ENCODE peak calls at places on chromosomes 5 and 9, in ten cellular contexts. S, C, G, T, L, P, V, D, X and A are unnamed samples. For H3K4me1 and H3K9me3, the result is how much of the 10 kb centered on the place peaks cover.

GRCh38 chr9:124306098-124306735 is 48.5 kb downstream of the NEK6 start:
- DNase-seq in G (peak), S (peak), V (no peak), X (no peak), C (peak), T (peak), P (no peak), D (peak), L (no peak), A (no peak)

GRCh38 chr9:115261656-115262081 is 143.7 kb upstream of the TNC start:
- DNase-seq in P (no peak), T (no peak), X (no peak), C (peak), D (no peak), L (no peak), V (no peak), S (peak), G (no peak), A (no peak)

GRCh38 chr9:13857521-13857920 is 456.4 kb downstream of the NFIB start:
- DNase-seq in T (no peak), G (peak), C (peak), X (no peak), V (no peak), S (peak), D (no peak), L (no peak), P (no peak), A (no peak)

GRCh38 chr5:135221187-135221473 is 177.9 kb downstream of the MACROH2A1 start:
- DNase-seq in S (no peak), T (peak), C (no peak), G (no peak), D (no peak), V (no peak), P (no peak), X (no peak), L (no peak), A (no peak)

GRCh38 chr5:73464016-73464745 is 15.6 kb upstream of the FOXD1 start:
- DNase-seq in V (no peak), C (no peak), L (no peak), S (no peak), G (peak), P (no peak), D (no peak), T (no peak), X (no peak), A (no peak)

GRCh38 chr9:126307306-126308061 is 19.1 kb upstream of the MVB12B start:
- DNase-seq in V (no peak), X (no peak), D (no peak), S (no peak), P (no peak), L (no peak), G (no peak), C (no peak), T (peak), A (no peak)

GRCh38 chr9:89442501-89442978 is 55.4 kb downstream of the SEMA4D start:
- DNase-seq in D (no peak), L (no peak), G (no peak), X (no peak), P (no peak), C (no peak), T (no peak), V (no peak), S (no peak), A (no peak)

GRCh38 chr5:141558150-141558549 is 60.6 kb downstream of the DIAPH1 start:
- DNase-seq in L (no peak), V (no peak), X (no peak), C (no peak), T (no peak), D (no peak), P (no peak), G (no peak), S (no peak), A (no peak)

GRCh38 chr5:117803533-117803932 is 1184.8 kb downstream of the DTWD2 start:
- DNase-seq in C (no peak), X (no peak), T (no peak), L (no peak), S (no peak), P (no peak), V (no peak), G (peak), D (no peak), A (no peak)

GRCh38 chr9:19113964-19114679 is 11.4 kb upstream of the HAUS6 start:
- DNase-seq in T (no peak), L (no peak), P (no peak), S (no peak), D (no peak), G (no peak), X (no peak), C (no peak), V (no peak), A (no peak)

GRCh38 chr5:96219580-96220281 is 213.3 kb downstream of the PCSK1 start:
- DNase-seq in D (no peak), T (peak), P (no peak), S (peak), V (no peak), G (peak), L (no peak), X (no peak), C (peak), A (no peak)

GRCh38 chr5:107778651-107779050 is 107.9 kb upstream of the EFNA5 start:
- DNase-seq in D (no peak), G (no peak), S (no peak), T (no peak), X (no peak), L (no peak), V (no peak), C (no peak), P (no peak), A (no peak)

GRCh38 chr5:87229780-87230179 is 37.9 kb upstream of the RASA1 start:
- DNase-seq in V (no peak), X (no peak), C (peak), P (no peak), T (no peak), D (no peak), L (no peak), G (no peak), S (peak), A (no peak)

GRCh38 chr5:32598997-32599549 is 13.7 kb downstream of the SUB1 start:
- DNase-seq in P (no peak), L (no peak), X (no peak), T (no peak), V (no peak), D (no peak), S (no peak), C (no peak), G (no peak), A (no peak)

GRCh38 chr5:32600057-32600622 is 14.8 kb downstream of the SUB1 start:
- DNase-seq in X (no peak), D (no peak), C (peak), L (no peak), P (no peak), G (peak), S (peak), V (no peak), T (peak), A (no peak)

GRCh38 chr5:32597046-32597629 is 11.8 kb downstream of the SUB1 start:
- DNase-seq in T (no peak), L (no peak), P (no peak), V (no peak), D (no peak), G (no peak), C (no peak), X (no peak), S (no peak), A (no peak)

GRCh38 chr5:32598270-32598937 is 13.0 kb downstream of the SUB1 start:
- DNase-seq in S (no peak), P (no peak), V (no peak), X (no peak), D (no peak), L (no peak), T (no peak), G (no peak), C (no peak), A (no peak)

DNA sequence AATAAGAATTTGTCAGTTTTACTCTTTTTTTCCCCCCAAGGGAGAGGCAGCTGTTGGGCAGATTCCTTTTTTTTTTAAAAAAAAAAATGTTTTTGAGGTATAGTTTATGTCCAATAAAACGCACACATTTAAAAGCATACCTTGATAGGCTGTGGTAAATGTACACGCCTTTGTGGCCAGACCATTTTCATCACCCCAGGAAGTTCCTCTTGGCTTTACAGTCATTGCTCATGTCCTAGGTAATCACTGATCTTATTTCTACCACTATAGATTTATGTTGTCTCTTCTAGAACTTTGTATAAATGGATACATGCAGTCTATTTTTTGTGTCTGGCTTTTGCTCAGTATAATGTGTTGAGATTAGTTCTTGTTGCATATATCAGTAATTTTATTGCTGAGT is 9.8 kb downstream of the SUB1 start:
- DNase-seq in C (no peak), V (no peak), S (no peak), P (no peak), X (no peak), G (no peak), L (no peak), D (no peak), T (no peak), A (no peak)
- H3K4me1 ChIP-seq in C (under half), V (under half), S (under half), P (under half), X (under half), G (under half), L (under half), D (under half), T (under half), A (under half)

GRCh38 chr5:152838241-152838786 is 433.2 kb upstream of the NMUR2 start:
- DNase-seq in X (no peak), L (no peak), P (no peak), V (no peak), G (no peak), S (no peak), T (no peak), C (no peak), D (no peak), A (no peak)
- H3K9me3 ChIP-seq in X (under half), L (under half), P (under half), V (under half), G (under half), S (under half), T (under half), C (under half), D (under half), A (under half)

GRCh38 chr9:122939611-122940010 is 1.2 kb upstream of the RABGAP1 start:
- DNase-seq in L (no peak), P (no peak), S (no peak), V (no peak), G (no peak), X (no peak), T (no peak), C (no peak), D (no peak), A (no peak)
- H3K4me1 ChIP-seq in L (under half), P (under half), S (under half), V (under half), G (under half), X (under half), T (under half), C (under half), D (under half), A (under half)

GRCh38 chr5:9170026-9170425 is 375.8 kb downstream of the SEMA5A start:
- DNase-seq in S (no peak), P (no peak), V (no peak), L (no peak), G (peak), D (no peak), T (no peak), C (peak), X (no peak), A (no peak)

GRCh38 chr5:9176641-9177040 is 369.2 kb downstream of the SEMA5A start:
- DNase-seq in C (no peak), T (no peak), X (no peak), S (no peak), P (no peak), G (no peak), V (no peak), D (no peak), L (no peak), A (no peak)

GRCh38 chr5:9168791-9169611 is 376.9 kb downstream of the SEMA5A start:
- DNase-seq in C (peak), G (peak), V (no peak), D (no peak), X (no peak), S (peak), P (no peak), T (no peak), L (no peak), A (no peak)

GRCh38 chr5:9173281-9174048 is 372.4 kb downstream of the SEMA5A start:
- DNase-seq in P (no peak), L (no peak), V (no peak), S (peak), X (no peak), D (no peak), G (peak), C (peak), T (no peak), A (no peak)

GRCh38 chr5:9174446-9174845 is 371.4 kb downstream of the SEMA5A start:
- DNase-seq in V (no peak), D (no peak), P (no peak), L (no peak), C (no peak), T (no peak), S (no peak), G (no peak), X (no peak), A (no peak)
- H3K9me3 ChIP-seq in V (under half), D (under half), P (under half), L (under half), C (under half), T (under half), S (under half), G (under half), X (under half), A (under half)

GRCh38 chr9:131273791-131274673 is 2.3 kb downstream of the FAM78A start:
- DNase-seq in D (no peak), L (no peak), P (no peak), V (no peak), T (no peak), G (no peak), X (no peak), C (no peak), S (no peak), A (no peak)
- H3K4me1 ChIP-seq in D (under half), L (under half), P (under half), V (under half), T (under half), G (under half), X (under half), C (under half), S (under half), A (under half)

DNA sequence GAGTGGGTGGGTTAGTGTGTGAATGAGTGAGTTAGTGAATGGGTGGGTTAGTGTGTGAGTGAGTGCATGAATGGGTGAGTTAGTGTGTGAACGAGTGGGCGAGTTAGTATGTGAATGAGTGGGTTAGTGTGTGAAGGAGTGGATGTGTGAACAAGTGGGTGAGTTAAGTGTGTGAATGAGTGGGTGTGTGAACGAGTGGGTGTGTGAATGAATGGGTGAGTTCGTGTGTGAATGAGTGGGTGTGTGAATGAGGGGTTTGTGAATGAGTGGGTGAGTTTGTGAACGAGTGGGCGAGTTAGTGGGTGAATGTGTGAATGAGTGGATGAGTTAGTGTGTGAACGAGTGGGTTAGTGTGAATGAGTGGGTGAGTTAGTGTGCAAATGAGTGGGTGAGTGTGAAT is 34.0 kb downstream of the NKD2 start:
- DNase-seq in C (no peak), L (no peak), T (no peak), S (no peak), D (no peak), V (no peak), G (no peak), X (no peak), P (no peak), A (no peak)
- H3K9me3 ChIP-seq in C (under half), L (under half), T (under half), S (under half), D (under half), V (under half), G (under half), X (under half), P (under half), A (under half)

DNA sequence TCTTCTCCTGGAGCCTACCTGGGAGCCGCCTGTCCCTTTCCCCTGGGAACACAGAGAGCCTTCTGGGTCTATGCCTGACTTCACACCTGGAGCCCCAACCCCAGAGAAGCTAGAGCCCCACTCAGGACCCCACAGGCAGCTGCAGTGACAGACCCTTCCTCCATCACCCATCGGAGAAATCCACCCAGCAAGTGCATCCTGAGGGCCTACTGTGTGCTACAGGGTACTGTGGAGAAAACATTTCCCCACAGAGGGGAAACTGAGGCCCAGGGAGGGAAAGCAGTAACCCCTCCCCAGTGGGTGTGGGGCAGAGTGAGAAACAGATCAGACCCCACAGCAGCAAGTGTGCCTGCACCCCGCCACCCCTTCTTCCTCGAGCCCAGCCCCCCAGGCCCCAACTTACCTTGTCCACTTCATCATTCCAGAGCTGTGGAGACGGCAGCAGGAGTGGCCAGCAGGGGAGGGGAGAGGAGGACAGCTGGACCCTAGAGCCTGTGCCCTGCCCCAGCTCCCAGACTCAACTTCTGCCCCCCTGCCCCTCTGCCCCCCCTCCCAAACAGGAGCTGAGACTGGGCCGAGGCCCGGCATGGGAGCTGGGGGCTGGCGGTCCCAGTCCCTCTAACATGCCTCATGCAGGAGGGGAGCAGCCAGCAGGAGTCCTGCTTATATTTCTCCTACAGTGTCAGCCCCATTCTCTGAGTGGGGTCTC is 17.7 kb downstream of the SH3GLB2 start:
- DNase-seq in S (no peak), D (no peak), X (no peak), P (no peak), C (no peak), V (no peak), T (no peak), L (no peak), G (no peak), A (no peak)
- H3K4me1 ChIP-seq in S (under half), D (under half), X (under half), P (under half), C (under half), V (under half), T (under half), L (under half), G (under half), A (under half)

GRCh38 chr5:179115307-179115706 is 55.1 kb downstream of the ZNF354C start:
- DNase-seq in D (no peak), C (no peak), T (no peak), L (no peak), S (no peak), P (no peak), G (no peak), X (no peak), V (no peak), A (no peak)

GRCh38 chr5:179112469-179113142 is 52.4 kb downstream of the ZNF354C start:
- DNase-seq in G (no peak), C (no peak), X (peak), T (no peak), V (no peak), S (no peak), D (no peak), P (no peak), L (no peak), A (no peak)

GRCh38 chr5:179114756-179115155 is 54.6 kb downstream of the ZNF354C start:
- DNase-seq in L (no peak), P (peak), S (no peak), D (no peak), X (no peak), G (no peak), T (no peak), V (no peak), C (no peak), A (no peak)

GRCh38 chr5:179113143-179113530 is 53.0 kb downstream of the ZNF354C start:
- DNase-seq in T (no peak), C (no peak), L (no peak), G (no peak), D (no peak), S (no peak), V (no peak), P (peak), X (peak), A (no peak)

DNA sequence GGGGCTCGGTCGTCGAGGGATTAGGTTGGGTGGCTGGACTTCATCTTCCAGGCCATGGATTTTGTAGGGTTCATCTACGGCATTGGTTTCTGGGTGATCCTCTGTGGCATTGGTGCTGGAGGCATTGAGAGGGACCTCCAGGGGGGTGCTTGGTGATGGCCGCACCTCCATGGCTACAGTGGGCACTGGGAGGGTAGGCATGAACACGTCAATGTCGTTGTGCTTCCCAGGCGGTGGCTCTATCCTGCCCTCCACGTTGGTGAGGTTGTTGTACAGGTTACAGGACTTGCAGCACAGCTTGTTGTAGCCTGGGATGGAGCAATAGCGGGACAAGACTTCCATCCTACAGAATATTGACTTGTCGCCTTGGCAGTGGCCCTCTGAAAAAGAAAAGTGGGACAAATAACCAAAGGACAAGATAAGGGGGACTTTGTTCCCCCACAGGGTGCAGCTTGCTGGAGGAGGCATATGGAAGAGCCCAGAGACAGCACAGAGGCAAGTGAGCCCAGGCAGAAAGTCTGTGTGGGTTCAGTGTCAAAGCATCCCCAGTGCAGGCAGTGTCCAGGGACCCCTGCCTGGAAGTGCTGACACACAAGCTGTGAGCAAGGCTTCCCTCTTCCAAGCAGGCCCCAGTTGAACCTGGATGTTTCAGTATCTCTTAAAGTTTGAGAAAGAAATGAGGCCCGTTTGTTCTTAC is 53.9 kb downstream of the ZNF354C start:
- DNase-seq in S (no peak), C (no peak), T (no peak), X (peak), V (no peak), D (no peak), P (peak), G (no peak), L (no peak), A (no peak)
- H3K9me3 ChIP-seq in S (under half), C (under half), T (half or more), X (under half), V (under half), D (under half), P (half or more), G (under half), L (under half), A (under half)

DNA sequence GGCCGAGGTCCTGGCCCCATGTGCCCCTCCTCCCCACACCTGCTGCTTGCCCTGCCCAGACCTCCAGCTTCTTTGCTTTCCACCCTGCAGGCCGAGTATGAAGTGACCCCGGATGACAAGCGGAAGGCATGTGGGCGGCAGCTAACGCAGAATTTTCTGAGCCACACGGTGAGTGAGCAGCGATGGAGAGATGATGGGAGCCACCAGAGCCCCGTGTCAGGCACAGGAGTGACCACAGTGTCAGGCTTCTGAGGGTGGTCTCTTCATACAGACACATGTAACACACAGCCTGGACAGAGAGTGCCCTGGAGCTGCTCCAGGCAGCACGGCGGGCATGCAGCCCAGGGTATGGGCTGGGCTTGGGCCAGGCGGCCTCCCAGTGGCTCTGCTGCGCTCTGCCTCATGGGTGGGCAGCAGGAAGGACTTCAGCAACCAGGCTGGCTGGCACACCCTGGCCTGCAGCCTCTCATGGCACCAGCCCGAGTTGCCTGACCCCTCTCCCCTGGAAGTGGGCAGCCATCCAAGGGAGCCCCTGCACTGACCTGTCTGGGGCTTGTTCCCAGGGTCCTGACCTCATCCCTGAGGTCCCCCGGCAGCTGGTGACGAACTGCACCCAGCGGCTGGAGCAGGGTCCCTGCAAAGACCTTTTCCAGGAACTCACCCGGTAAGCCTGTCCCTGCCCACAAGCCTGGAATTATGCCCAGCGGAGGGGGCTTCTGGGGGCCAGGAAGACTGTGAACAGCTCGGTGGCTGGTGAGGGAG is 5.8 kb downstream of the GRK6 start:
- DNase-seq in L (no peak), D (no peak), G (no peak), P (no peak), C (no peak), S (no peak), V (no peak), X (no peak), T (peak), A (no peak)
- H3K4me1 ChIP-seq in L (under half), D (under half), G (under half), P (under half), C (under half), S (under half), V (under half), X (under half), T (under half), A (half or more)